ENCODE peak calls at places on chromosome 12, in nine cellular contexts. D is stimulated activated naive B cell treated with anti-CD40 and anti-IgM and Interleukin-4, amounts not matched to agents 10 μg/mL and 1 μg/mL and 100 μg/mL, for 72 hours; X is AG08396; M is RCC 7860; I is activated gamma-delta T cell; K is naive thymus-derived CD4-positive, alpha-beta T cell; B is NCI-H82; C is HuH-7.5; R is activated CD4-positive, alpha-beta T cell treated with anti-CD3 and anti-CD28 coated beads for 4 hours. P is an unnamed sample.

GRCh38 chr12:63206908-63207307 is 55.9 kb upstream of the AVPR1A start:
- DNase-seq in D (no peak), X (no peak), M (no peak), I (no peak), K (no peak), B (no peak), C (peak; percentile 23), R (no peak), P (peak; percentile 72)

GRCh38 chr12:104748790-104749189 is 209.3 kb downstream of the SLC41A2 start:
- DNase-seq in D (no peak), X (peak; percentile 64), M (peak; percentile 22), I (no peak), K (no peak), B (no peak), C (no peak), R (no peak), P (no peak)

GRCh38 chr12:86389949-86390348 is 133.8 kb upstream of the MGAT4C start:
- DNase-seq in D (no peak), X (no peak), M (no peak), I (no peak), K (no peak), B (peak; percentile 31), C (no peak), R (no peak), P (no peak)

GRCh38 chr12:102197789-102198188 is at the start of gene PMCH:
- DNase-seq in D (no peak), X (peak; percentile 11), M (no peak), I (no peak), K (no peak), B (no peak), C (no peak), R (no peak), P (peak; percentile 65)

GRCh38 chr12:47839214-47839613 is 19.5 kb upstream of the HDAC7 start:
- DNase-seq in D (no peak), X (no peak), M (no peak), I (no peak), K (no peak), B (no peak), C (no peak), R (no peak), P (no peak)

GRCh38 chr12:114933428-114934160 is 249.6 kb upstream of the TBX3 start:
- DNase-seq in D (no peak), X (peak; percentile 84), M (peak; percentile 98), I (no peak), K (no peak), B (no peak), C (no peak), R (no peak), P (peak; percentile 68)

GRCh38 chr12:32353540-32353939 is 45.8 kb upstream of the FGD4 start:
- DNase-seq in D (no peak), X (no peak), M (no peak), I (no peak), K (no peak), B (no peak), C (no peak), R (no peak), P (no peak)

GRCh38 chr12:79194595-79194994 is 330.0 kb downstream of the SYT1 start:
- DNase-seq in D (no peak), X (no peak), M (no peak), I (no peak), K (no peak), B (no peak), C (no peak), R (no peak), P (no peak)

GRCh38 chr12:6606331-6607131 is 648 bp downstream of the CHD4 start:
- DNase-seq in D (peak; percentile 51), X (peak; percentile 73), M (peak; percentile 42), I (peak; percentile 48), K (peak; percentile 70), B (peak; percentile 66), C (peak; percentile 59), R (peak; percentile 85), P (peak; percentile 17)

GRCh38 chr12:26631846-26632245 is 201.1 kb downstream of the ITPR2 start:
- DNase-seq in D (no peak), X (no peak), M (peak; percentile 66), I (no peak), K (no peak), B (no peak), C (no peak), R (no peak), P (no peak)

GRCh38 chr12:123058980-123059379 is 78.5 kb downstream of the ARL6IP4 start:
- DNase-seq in D (no peak), X (no peak), M (no peak), I (no peak), K (no peak), B (peak; percentile 26), C (no peak), R (no peak), P (no peak)